ENCODE peak calls at places on chromosomes 5 and 9, in nine cellular contexts. X is WTC11; D is cardiac fibroblast; I is GM13977; J is astrocyte of the spinal cord; A is mucosa of descending colon; U is GM06990; P is CD8-positive, alpha-beta T cell; V is AG09309. Y is an unnamed sample.

GRCh38 chr9:107784235-107784958 is 294.8 kb upstream of the KLF4 start:
- DNase-seq in I (no peak), P (no peak), U (no peak), D (peak; percentile 93), V (peak; percentile 64), J (peak; percentile 17), X (no peak), A (no peak), Y (no peak)

GRCh38 chr9:26945591-26945990 is 1.5 kb downstream of the PLAA start:
- DNase-seq in D (no peak), P (no peak), X (no peak), I (no peak), U (no peak), V (no peak), J (no peak), A (no peak), Y (no peak)

GRCh38 chr9:82722556-82722955 is 340.4 kb downstream of the RASEF start:
- DNase-seq in I (no peak), V (no peak), U (no peak), J (no peak), D (no peak), P (no peak), A (no peak), X (no peak), Y (no peak)

GRCh38 chr5:158637039-158637438 is 462.7 kb downstream of the EBF1 start:
- DNase-seq in V (no peak), I (no peak), J (no peak), X (no peak), U (no peak), A (no peak), P (no peak), D (no peak), Y (no peak)

GRCh38 chr5:150236981-150237754 is 47.3 kb downstream of the SLC6A7 start:
- DNase-seq in V (no peak), D (no peak), J (no peak), A (no peak), U (no peak), P (no peak), X (no peak), I (no peak), Y (no peak)

GRCh38 chr9:32590898-32591297 is 17.9 kb upstream of the NDUFB6 start:
- DNase-seq in V (no peak), P (no peak), U (no peak), J (no peak), A (no peak), X (no peak), I (no peak), D (no peak), Y (no peak)

GRCh38 chr9:95276395-95276954 is 41.0 kb downstream of the FANCC start:
- DNase-seq in I (no peak), D (no peak), A (no peak), X (no peak), P (no peak), J (no peak), U (no peak), V (no peak), Y (no peak)

GRCh38 chr9:117116084-117116483 is 298.8 kb downstream of the ASTN2 start:
- DNase-seq in J (no peak), U (peak; percentile 58), P (no peak), X (no peak), A (no peak), I (peak; percentile 16), V (no peak), D (no peak), Y (no peak)

GRCh38 chr5:133220851-133221674 is 169.2 kb downstream of the HSPA4 start:
- DNase-seq in V (no peak), X (no peak), J (peak; percentile 48), A (no peak), U (no peak), I (no peak), P (no peak), D (peak; percentile 41), Y (no peak)

GRCh38 chr9:126797903-126798302 is 6.9 kb upstream of the ZBTB43 start:
- DNase-seq in X (no peak), U (no peak), A (no peak), V (no peak), I (no peak), D (no peak), J (no peak), P (no peak), Y (no peak)

GRCh38 chr5:2848634-2849033 is 97.2 kb upstream of the IRX2 start:
- DNase-seq in D (no peak), V (no peak), U (no peak), J (no peak), P (no peak), I (no peak), A (no peak), X (no peak), Y (no peak)

GRCh38 chr9:21119093-21119770 is 22.4 kb downstream of the IFNW1 start:
- DNase-seq in D (peak; percentile 4), P (no peak), X (no peak), J (no peak), U (no peak), V (no peak), A (no peak), I (no peak), Y (no peak)

GRCh38 chr9:21121079-21121478 is 20.6 kb downstream of the IFNW1 start:
- DNase-seq in J (no peak), I (no peak), X (no peak), P (no peak), U (no peak), V (no peak), D (no peak), A (no peak), Y (no peak)

GRCh38 chr9:21121595-21122251 is 19.9 kb downstream of the IFNW1 start:
- DNase-seq in X (no peak), D (no peak), I (no peak), U (no peak), P (no peak), A (no peak), J (no peak), V (no peak), Y (no peak)
- TF ChIP-seq CTCF in X (no peak), D (no peak), I (no peak), U (no peak), P (no peak), A (no peak), J (no peak), V (no peak), Y (no peak)

DNA sequence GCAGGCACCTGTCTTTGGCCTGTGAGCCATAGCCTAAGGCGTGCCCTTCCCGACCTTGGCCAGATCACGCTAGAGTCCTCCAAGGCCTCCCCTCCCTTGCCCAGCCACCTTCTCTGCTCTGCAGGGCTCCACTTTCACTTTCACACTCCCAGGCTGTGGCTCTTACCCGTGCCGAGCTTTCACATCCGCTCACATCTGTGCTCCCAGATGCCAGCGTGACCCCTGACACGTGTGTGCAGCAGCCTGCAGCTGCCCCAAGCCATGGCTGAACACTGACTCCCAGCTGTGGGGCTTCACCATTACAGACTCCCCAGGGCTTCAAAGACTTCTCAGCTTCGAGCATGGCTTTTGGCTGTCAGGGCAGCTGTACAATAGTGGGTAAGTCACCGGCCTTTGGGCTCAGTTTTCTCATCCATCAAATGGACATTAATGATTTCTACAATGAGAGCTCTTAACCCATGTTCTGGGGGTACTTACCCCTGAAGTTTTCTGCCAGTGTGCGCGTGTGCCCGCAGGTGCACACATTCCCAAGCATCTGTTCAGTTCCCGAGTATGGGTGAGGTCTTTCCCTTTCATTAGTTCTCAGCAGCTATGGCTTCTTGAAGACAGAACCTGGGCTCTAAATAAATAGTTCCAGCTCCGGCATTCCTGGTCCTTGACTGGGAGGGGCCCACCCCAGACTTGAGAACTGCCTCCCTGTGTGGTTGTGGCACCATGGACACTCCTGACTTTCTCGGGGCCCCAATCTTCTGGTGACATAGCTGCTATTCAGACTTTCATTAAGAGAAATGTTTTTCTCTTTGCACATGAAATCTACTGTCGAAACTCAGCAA is 118.6 kb downstream of the RGS3 start:
- DNase-seq in D (no peak), A (peak; percentile 85), I (peak; percentile 88), U (peak; percentile 90), J (peak; percentile 74), V (no peak), P (peak; percentile 70), X (no peak), Y (peak; percentile 89)
- TF ChIP-seq CTCF in D (peak; percentile 24), A (no peak), I (peak; percentile 63), U (peak; percentile 82), J (peak; percentile 29), V (no peak), P (peak; percentile 13), X (no peak), Y (peak; percentile 61)

GRCh38 chr9:99192786-99193465 is 28.8 kb downstream of the ALG2 start:
- DNase-seq in V (no peak), P (no peak), I (no peak), J (no peak), X (no peak), U (no peak), A (no peak), D (peak; percentile 14), Y (no peak)
- TF ChIP-seq CTCF in V (no peak), P (no peak), I (no peak), J (peak; percentile 39), X (no peak), U (no peak), A (no peak), D (peak; percentile 45), Y (no peak)

GRCh38 chr5:56481147-56481997 is 248.2 kb upstream of the ANKRD55 start:
- DNase-seq in P (no peak), A (peak; percentile 57), J (peak; percentile 64), V (no peak), X (peak; percentile 45), I (peak; percentile 70), U (peak; percentile 37), D (peak; percentile 43), Y (peak; percentile 54)
- TF ChIP-seq CTCF in P (peak; percentile 13), A (no peak), J (peak; percentile 51), V (peak; percentile 12), X (peak; percentile 24), I (peak; percentile 25), U (peak; percentile 52), D (no peak), Y (no peak)

DNA sequence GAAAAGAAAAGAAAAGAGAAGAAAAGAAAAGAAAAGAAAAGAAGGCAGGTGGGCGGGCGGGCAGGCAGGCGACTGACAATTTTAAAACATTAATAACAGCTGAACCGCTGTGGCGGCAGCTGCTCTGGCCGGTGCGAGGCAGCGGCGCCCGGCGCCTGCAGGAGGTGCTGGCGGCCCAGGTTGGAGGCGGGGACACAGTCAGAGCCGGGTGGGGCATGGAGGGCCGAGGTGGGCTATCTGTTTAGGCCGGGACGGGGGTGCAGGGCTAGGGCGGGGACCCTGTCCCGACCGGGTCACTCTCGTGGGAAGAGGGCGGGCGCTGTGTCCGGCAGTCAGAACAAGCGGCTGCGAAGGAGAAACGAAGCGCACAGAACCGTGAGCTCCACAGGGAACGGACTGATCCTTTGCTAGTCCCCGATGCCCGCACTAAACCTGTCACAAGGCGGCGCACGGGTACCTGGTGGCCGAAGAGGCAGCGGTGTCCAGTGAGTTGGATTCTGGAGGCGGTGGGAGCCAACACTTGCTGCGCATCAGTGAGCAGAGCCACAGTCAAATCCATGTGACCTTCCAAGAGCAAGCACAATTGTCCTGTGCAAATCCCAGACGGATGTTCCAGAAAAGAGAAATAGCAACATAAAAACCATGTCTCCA is 13.6 kb upstream of the ALDOB start:
- DNase-seq in U (peak; percentile 75), D (peak; percentile 54), P (peak; percentile 30), I (peak; percentile 78), X (peak; percentile 91), J (peak; percentile 70), V (no peak), A (peak; percentile 90), Y (peak; percentile 79)
- TF ChIP-seq CTCF in U (peak; percentile 69), D (peak; percentile 40), P (peak; percentile 60), I (peak; percentile 81), X (peak; percentile 44), J (peak; percentile 66), V (peak; percentile 55), A (peak; percentile 31), Y (peak; percentile 61)

GRCh38 chr9:74281674-74282073 is 215.5 kb upstream of the RORB start:
- DNase-seq in X (peak; percentile 62), U (no peak), I (no peak), A (no peak), V (no peak), D (no peak), J (no peak), P (no peak), Y (no peak)
- TF ChIP-seq CTCF in X (peak; percentile 27), U (peak; percentile 59), I (peak; percentile 33), A (no peak), V (no peak), D (no peak), J (no peak), P (no peak), Y (peak; percentile 32)